ENCODE peak calls at places on chromosomes 16 and 17, in six cellular contexts. One of them, this sample, is unnamed.

GRCh38 chr16:468072-468821 is 42.8 kb downstream of the RAB11FIP3 start:
- DNase-seq in GM12878: no peak
- DNase-seq in H1: no peak
- DNase-seq in HepG2: no peak
- DNase-seq in K562: no peak
- DNase-seq in GM12892: no peak
- DNase-seq in this sample: no peak

GRCh38 chr16:73052441-73053030 is 4.6 kb upstream of the ZFHX3 start:
- DNase-seq in K562: no peak
- DNase-seq in HepG2: no peak
- DNase-seq in GM12878: no peak
- DNase-seq in GM12892: no peak
- DNase-seq in H1: no peak
- DNase-seq in this sample: no peak

GRCh38 chr17:44207319-44207718 is 7.6 kb upstream of the ATXN7L3 start:
- DNase-seq in GM12892: no peak
- DNase-seq in K562: no peak
- DNase-seq in H1: no peak
- DNase-seq in GM12878: no peak
- DNase-seq in HepG2: no peak
- DNase-seq in this sample: no peak

GRCh38 chr17:32494621-32495346 is 8.0 kb downstream of the CDK5R1 start:
- DNase-seq in K562: no peak
- DNase-seq in HepG2: no peak
- DNase-seq in H1: no peak
- DNase-seq in GM12892: no peak
- DNase-seq in GM12878: no peak
- DNase-seq in this sample: no peak

GRCh38 chr17:80938556-80938955 is 53.1 kb upstream of the CHMP6 start:
- DNase-seq in GM12878: no peak
- DNase-seq in HepG2: no peak
- DNase-seq in H1: no peak
- DNase-seq in GM12892: no peak
- DNase-seq in K562: no peak
- DNase-seq in this sample: no peak

GRCh38 chr16:31216552-31217530 is at the start of gene PYDC1:
- DNase-seq in K562: no peak
- DNase-seq in H1: no peak
- DNase-seq in GM12878: no peak
- DNase-seq in GM12892: no peak
- DNase-seq in HepG2: no peak
- DNase-seq in this sample: no peak

GRCh38 chr16:27838536-27839175 is 224.9 kb downstream of the GSG1L start:
- DNase-seq in GM12878: no peak
- DNase-seq in HepG2: no peak
- DNase-seq in H1: no peak
- DNase-seq in GM12892: no peak
- DNase-seq in K562: no peak
- DNase-seq in this sample: no peak

GRCh38 chr16:9040766-9041430 is 50.5 kb upstream of the HAPSTR1 start:
- DNase-seq in HepG2: no peak
- DNase-seq in H1: no peak
- DNase-seq in K562: no peak
- DNase-seq in GM12878: no peak
- DNase-seq in GM12892: no peak
- DNase-seq in this sample: no peak

GRCh38 chr17:45749831-45750335 is 34.2 kb upstream of the CRHR1 start:
- DNase-seq in H1: no peak
- DNase-seq in K562: no peak
- DNase-seq in HepG2: no peak
- DNase-seq in GM12878: no peak
- DNase-seq in GM12892: no peak
- DNase-seq in this sample: no peak

GRCh38 chr16:89210904-89211515 is 6.5 kb upstream of the ZNF778 start:
- DNase-seq in H1: no peak
- DNase-seq in K562: no peak
- DNase-seq in GM12878: no peak
- DNase-seq in HepG2: no peak
- DNase-seq in GM12892: no peak
- DNase-seq in this sample: no peak

GRCh38 chr17:2212328-2212981 is 91.1 kb downstream of the SMG6 start:
- DNase-seq in H1: no peak
- DNase-seq in GM12892: no peak
- DNase-seq in GM12878: no peak
- DNase-seq in K562: no peak
- DNase-seq in HepG2: no peak
- DNase-seq in this sample: no peak

GRCh38 chr16:49021136-49021535 is 260.5 kb downstream of the CBLN1 start:
- DNase-seq in GM12878: no peak
- DNase-seq in K562: no peak
- DNase-seq in H1: no peak
- DNase-seq in GM12892: no peak
- DNase-seq in HepG2: no peak
- DNase-seq in this sample: no peak

GRCh38 chr16:83802559-83802958 is 5.2 kb upstream of the HSBP1 start:
- DNase-seq in H1: no peak
- DNase-seq in HepG2: no peak
- DNase-seq in GM12892: no peak
- DNase-seq in K562: no peak
- DNase-seq in GM12878: no peak
- DNase-seq in this sample: no peak

GRCh38 chr17:76943781-76944213 is 75.6 kb downstream of the MGAT5B start:
- DNase-seq in GM12878: no peak
- DNase-seq in H1: no peak
- DNase-seq in GM12892: no peak
- DNase-seq in K562: no peak
- DNase-seq in HepG2: no peak
- DNase-seq in this sample: no peak

GRCh38 chr16:25546781-25547180 is 145.0 kb upstream of the HS3ST4 start:
- DNase-seq in K562: no peak
- DNase-seq in H1: no peak
- DNase-seq in GM12878: no peak
- DNase-seq in HepG2: peak
- DNase-seq in GM12892: no peak
- DNase-seq in this sample: no peak

GRCh38 chr16:12320298-12320706 is 343.8 kb downstream of the SNX29 start:
- DNase-seq in GM12878: no peak
- DNase-seq in HepG2: no peak
- DNase-seq in GM12892: no peak
- DNase-seq in K562: no peak
- DNase-seq in H1: no peak
- DNase-seq in this sample: no peak

DNA sequence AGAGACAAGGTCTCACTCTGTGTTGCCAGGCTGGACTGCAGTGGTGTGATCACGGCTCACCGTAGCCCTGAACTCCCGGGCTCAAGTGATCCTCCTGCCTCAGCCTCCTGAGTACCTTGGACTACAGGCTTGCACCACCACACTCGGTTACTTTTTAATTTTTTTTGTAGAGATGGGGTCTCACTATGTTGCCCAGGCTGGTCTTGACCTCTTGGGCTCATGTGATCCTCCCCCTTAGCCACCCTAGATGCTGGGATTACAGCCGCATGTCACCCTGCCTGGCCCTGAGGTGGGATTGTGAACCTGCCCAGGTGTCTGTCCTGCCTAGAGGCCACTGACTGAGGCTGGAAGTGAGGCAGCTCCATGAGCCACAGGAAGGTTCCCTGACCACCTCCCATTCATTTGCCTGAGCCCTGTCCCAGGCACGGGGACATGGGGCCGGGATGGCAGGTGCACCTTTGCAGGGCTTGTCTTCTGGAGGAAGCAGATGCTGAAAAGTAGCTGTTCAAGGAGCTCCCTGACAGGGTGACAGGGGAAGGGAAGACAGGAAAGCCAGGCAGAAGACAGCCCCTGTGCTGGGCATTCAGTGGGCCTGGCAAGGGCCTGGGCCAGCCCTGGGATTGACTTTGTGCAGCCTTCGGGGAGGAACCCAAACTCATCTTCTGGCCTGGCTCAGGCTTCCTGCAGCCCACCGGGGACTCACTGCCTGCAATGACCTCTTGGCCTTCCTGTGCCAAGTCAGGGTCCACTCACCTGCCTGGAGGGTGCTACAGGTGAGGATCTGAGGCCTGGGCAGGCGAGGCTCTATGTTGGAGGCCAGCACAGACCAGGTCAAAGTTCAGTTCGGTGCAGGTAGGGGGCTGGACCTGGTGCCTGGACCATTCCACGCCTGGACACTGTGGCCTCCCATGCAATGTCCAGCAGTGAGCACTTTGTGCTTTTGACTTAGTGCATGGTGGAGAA is 8.1 kb upstream of the NOTUM start:
- DNase-seq in GM12878: no peak
- DNase-seq in H1: no peak
- DNase-seq in K562: no peak
- DNase-seq in HepG2: no peak
- DNase-seq in GM12892: no peak
- DNase-seq in this sample: no peak
- TF ChIP-seq TAF1 in GM12878: no peak
- TF ChIP-seq TAF1 in H1: no peak
- TF ChIP-seq TAF1 in K562: no peak
- TF ChIP-seq TAF1 in HepG2: no peak
- TF ChIP-seq TAF1 in GM12892: no peak
- TF ChIP-seq TAF1 in this sample: no peak

DNA sequence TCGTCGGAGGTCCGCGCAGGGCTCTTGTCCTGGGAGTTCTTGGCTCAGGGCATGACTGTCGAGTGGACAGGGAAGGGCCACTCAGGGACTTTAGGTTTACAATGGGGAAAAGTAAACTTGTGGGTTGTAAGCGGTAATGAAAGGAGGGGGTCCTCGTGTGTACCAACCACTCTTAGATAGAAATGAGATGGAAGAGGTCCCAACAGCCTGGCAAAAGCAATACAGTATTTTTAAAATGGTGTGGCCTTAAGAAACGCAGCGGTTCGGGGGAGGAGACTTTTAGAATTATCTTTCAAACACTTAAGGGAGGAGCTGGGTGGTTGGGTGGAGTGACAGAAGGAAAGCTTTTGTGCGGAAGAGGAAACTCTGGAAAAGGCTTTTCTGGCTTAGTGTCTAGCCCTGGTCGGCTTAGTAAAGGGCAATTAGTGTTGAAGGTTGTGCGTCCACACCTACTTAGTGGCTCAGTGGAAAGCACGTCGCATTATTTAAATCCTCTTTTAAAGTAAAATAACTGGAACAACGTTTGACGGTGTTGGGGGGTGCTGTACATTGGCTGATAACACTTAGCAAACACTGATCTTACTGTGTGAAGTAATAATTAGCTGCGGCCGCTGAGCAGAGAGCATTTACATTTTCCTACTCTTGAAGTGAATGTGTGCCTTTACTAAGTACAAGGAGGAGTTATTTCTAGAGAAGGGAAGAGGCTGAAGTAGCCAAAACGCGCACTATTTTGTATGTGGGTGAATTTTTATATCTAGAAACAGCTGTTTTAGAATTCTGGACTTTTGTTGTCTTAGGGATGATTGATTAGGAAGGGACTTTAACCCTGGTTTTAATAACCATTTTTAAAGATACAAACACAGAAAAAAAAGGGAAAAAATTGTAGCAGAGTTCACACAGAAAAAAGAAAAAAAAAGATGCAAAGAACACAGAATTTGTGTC is 1.0 kb downstream of the WSB1 start:
- DNase-seq in H1: no peak
- DNase-seq in K562: peak
- DNase-seq in GM12878: peak
- DNase-seq in GM12892: peak
- DNase-seq in HepG2: peak
- DNase-seq in this sample: peak
- TF ChIP-seq POLR2A in H1: no peak
- TF ChIP-seq POLR2A in K562: no peak
- TF ChIP-seq POLR2A in GM12878: no peak
- TF ChIP-seq POLR2A in GM12892: no peak
- TF ChIP-seq POLR2A in HepG2: peak
- TF ChIP-seq POLR2A in this sample: no peak

GRCh38 chr17:60142872-60143499 is 6.8 kb upstream of the CA4 start:
- DNase-seq in H1: no peak
- DNase-seq in GM12892: no peak
- DNase-seq in K562: peak
- DNase-seq in HepG2: peak
- DNase-seq in GM12878: peak
- DNase-seq in this sample: no peak
- TF ChIP-seq TAF1 in H1: no peak
- TF ChIP-seq TAF1 in GM12892: no peak
- TF ChIP-seq TAF1 in K562: no peak
- TF ChIP-seq TAF1 in HepG2: no peak
- TF ChIP-seq TAF1 in GM12878: no peak
- TF ChIP-seq TAF1 in this sample: no peak

DNA sequence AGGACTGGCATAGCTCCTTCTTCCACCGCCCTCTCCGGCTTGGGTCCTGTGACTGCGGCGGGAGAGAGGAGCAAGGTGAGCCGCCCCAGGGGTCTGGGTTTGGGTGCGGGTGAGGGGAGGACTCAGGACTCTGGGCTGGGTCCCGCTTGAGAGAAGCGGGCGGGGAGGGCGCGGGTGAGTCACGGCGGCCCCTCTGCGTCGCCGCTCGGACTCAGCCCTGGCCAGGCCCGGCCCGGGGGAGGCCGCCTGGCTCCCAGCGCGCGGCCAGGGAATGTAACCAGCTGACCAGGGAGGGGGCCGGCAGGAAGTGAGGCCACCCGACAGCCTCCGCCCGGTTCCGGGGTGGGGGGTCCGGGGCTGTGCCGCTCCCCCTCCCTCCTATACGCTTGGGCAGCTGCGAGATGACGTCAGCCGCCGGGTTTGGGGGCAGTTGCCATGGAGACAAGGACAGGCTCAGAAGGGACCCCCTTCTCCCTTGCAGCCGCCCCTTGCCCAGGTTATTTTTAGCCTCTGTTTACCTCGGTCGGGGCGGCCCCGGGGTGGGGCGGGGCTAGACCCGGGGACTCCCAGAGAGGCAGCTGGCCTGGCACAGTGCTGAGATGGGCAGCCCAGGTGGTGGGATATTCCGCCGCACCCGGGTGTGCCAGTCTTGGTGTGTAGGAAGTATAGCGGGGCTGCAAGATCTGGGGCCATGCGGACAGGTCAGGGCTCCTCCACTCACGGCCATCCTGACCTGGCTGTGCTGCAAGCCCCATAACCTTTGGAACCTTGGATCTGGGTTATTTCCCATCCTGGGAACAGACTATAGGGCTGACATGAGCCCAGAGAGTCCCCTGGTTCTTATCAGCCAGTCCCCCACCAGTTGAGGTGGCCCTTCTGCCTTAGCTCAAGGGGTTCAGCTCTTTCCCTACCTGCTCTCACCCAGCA is 1.6 kb downstream of the RIPOR1 start:
- DNase-seq in GM12892: no peak
- DNase-seq in GM12878: no peak
- DNase-seq in HepG2: no peak
- DNase-seq in H1: no peak
- DNase-seq in K562: peak
- DNase-seq in this sample: no peak
- TF ChIP-seq POLR2A in GM12892: no peak
- TF ChIP-seq POLR2A in GM12878: peak
- TF ChIP-seq POLR2A in HepG2: no peak
- TF ChIP-seq POLR2A in H1: no peak
- TF ChIP-seq POLR2A in K562: no peak
- TF ChIP-seq POLR2A in this sample: no peak

DNA sequence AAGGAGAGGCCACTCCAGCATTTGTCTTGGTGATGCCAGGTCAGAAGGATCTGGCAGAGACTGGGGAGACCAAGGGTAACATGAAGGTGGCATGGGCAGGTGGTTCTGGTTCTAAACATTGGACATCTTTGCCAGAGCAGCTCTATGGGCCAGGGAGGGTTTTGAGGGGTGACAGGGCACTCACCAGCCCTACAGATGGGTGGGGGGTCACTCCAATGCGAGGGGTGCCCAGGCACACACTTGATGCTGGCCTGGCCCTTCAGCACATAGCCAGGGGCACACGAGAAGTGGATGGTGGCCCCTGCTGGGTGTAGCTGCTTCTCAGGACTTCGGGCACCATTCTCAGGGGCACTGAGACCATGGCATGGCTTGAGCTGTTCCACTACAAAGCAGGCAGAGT is 5.5 kb upstream of the PHF12 start:
- DNase-seq in H1: no peak
- DNase-seq in HepG2: no peak
- DNase-seq in K562: no peak
- DNase-seq in GM12892: no peak
- DNase-seq in GM12878: no peak
- DNase-seq in this sample: no peak
- TF ChIP-seq TAF1 in H1: no peak
- TF ChIP-seq TAF1 in HepG2: no peak
- TF ChIP-seq TAF1 in K562: no peak
- TF ChIP-seq TAF1 in GM12892: no peak
- TF ChIP-seq TAF1 in GM12878: no peak
- TF ChIP-seq TAF1 in this sample: no peak

This sample was measured in GM12891.